ENCODE peak calls at places on chromosomes 1 and 21, in nine cellular contexts. L is fibroblast of lung, F is thoracic aorta, Y is adrenal gland, N is neuronal stem cell, V is endodermal cell, J is GM23248, Z is psoas muscle, M is ovary. K is an unnamed sample.

GRCh38 chr21:45592208-45592619 is 50.0 kb upstream of the SLC19A1 start:
- DNase-seq in V (no peak), Y (no peak), L (no peak), Z (no peak), M (no peak), J (no peak), N (no peak), F (no peak), K (no peak)

GRCh38 chr1:236845830-236846229 is 50.7 kb downstream of the MTR start:
- DNase-seq in M (no peak), J (no peak), Z (no peak), Y (no peak), L (no peak), N (no peak), F (no peak), V (no peak), K (no peak)

GRCh38 chr1:29502901-29503300 is 266.6 kb downstream of the PTPRU start:
- DNase-seq in F (no peak), M (no peak), L (no peak), Y (no peak), N (no peak), Z (no peak), J (no peak), V (peak; percentile 38), K (no peak)

GRCh38 chr1:107277022-107277421 is 136.2 kb downstream of the NTNG1 start:
- DNase-seq in L (peak; percentile 69), Y (peak; percentile 15), Z (no peak), N (peak; percentile 37), J (peak; percentile 84), V (peak; percentile 83), M (no peak), F (no peak), K (peak; percentile 58)

GRCh38 chr1:24858277-24858676 is 71.8 kb downstream of the RUNX3 start:
- DNase-seq in V (no peak), L (no peak), F (no peak), J (no peak), Y (no peak), M (no peak), N (no peak), Z (no peak), K (no peak)

GRCh38 chr1:218357211-218357892 is 12.2 kb downstream of the TGFB2 start:
- DNase-seq in Z (no peak), V (no peak), Y (no peak), F (no peak), L (no peak), M (no peak), J (no peak), N (no peak), K (no peak)

GRCh38 chr1:2003564-2004131 is at the start of gene CFAP74:
- DNase-seq in L (peak; percentile 50), N (peak; percentile 87), Y (no peak), F (no peak), M (no peak), V (peak; percentile 95), J (peak; percentile 38), Z (no peak), K (peak; percentile 17)

GRCh38 chr21:35294231-35294898 is 245.3 kb upstream of the RUNX1 start:
- DNase-seq in Z (no peak), J (peak; percentile 1), L (no peak), Y (no peak), N (no peak), V (peak; percentile 73), M (no peak), F (no peak), K (no peak)

GRCh38 chr1:96259399-96259798 is 462.2 kb upstream of the PTBP2 start:
- DNase-seq in J (no peak), Y (no peak), Z (no peak), N (peak; percentile 70), F (no peak), V (peak; percentile 83), L (no peak), M (no peak), K (no peak)

GRCh38 chr1:169821500-169821899 is 26.8 kb upstream of the METTL18 start:
- DNase-seq in L (no peak), N (no peak), Z (no peak), J (no peak), V (no peak), Y (no peak), M (no peak), F (no peak), K (no peak)

GRCh38 chr1:169829671-169830070 is 35.0 kb upstream of the METTL18 start:
- DNase-seq in Z (no peak), J (no peak), L (no peak), M (no peak), F (no peak), Y (no peak), V (no peak), N (no peak), K (no peak)

DNA sequence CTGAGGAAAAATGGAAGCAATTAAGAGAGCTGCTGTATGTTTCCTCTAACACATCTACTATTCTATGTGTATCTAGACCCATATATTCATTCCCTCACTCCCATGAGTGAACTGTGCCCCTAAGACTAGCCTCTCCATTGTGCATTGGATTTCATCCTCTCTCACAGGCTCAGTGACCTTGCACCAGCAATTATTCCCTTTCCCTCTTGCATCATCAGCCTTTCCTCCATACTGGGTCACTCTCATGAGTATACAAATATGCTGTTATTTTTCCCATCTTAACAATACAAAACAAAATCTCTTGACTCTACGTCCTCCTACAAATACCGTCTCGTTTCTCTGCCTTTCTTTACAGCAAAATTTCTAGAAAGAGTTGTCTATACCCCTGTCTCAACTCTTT is 29.4 kb upstream of the METTL18 start:
- DNase-seq in M (no peak), N (no peak), F (no peak), L (no peak), V (no peak), Z (no peak), J (no peak), Y (no peak), K (no peak)
- H3K36me3 ChIP-seq in M (no peaks in the 10 kb centered on the region), N (peaks cover 15% of the 10 kb centered on the region), F (peaks cover 6% of the 10 kb centered on the region), L (no peaks in the 10 kb centered on the region), V (peaks cover 32% of the 10 kb centered on the region), Z (no peaks in the 10 kb centered on the region), J (no peaks in the 10 kb centered on the region), Y (peaks cover 16% of the 10 kb centered on the region), K (peaks cover 3% of the 10 kb centered on the region)

GRCh38 chr1:185853739-185854138 is 119.5 kb downstream of the HMCN1 start:
- DNase-seq in Z (no peak), J (peak; percentile 87), M (no peak), Y (no peak), L (peak; percentile 79), V (no peak), N (no peak), F (no peak), K (peak; percentile 63)

GRCh38 chr1:185857447-185857846 is 123.3 kb downstream of the HMCN1 start:
- DNase-seq in V (no peak), Z (no peak), M (no peak), J (no peak), L (no peak), Y (no peak), F (no peak), N (no peak), K (no peak)

GRCh38 chr1:185860316-185860715 is 126.1 kb downstream of the HMCN1 start:
- DNase-seq in J (peak; percentile 24), N (no peak), V (no peak), Y (no peak), F (no peak), Z (no peak), L (peak; percentile 38), M (no peak), K (peak; percentile 62)

GRCh38 chr1:185860876-185861275 is 126.7 kb downstream of the HMCN1 start:
- DNase-seq in Z (no peak), L (no peak), N (no peak), V (no peak), F (no peak), Y (no peak), J (no peak), M (no peak), K (no peak)

DNA sequence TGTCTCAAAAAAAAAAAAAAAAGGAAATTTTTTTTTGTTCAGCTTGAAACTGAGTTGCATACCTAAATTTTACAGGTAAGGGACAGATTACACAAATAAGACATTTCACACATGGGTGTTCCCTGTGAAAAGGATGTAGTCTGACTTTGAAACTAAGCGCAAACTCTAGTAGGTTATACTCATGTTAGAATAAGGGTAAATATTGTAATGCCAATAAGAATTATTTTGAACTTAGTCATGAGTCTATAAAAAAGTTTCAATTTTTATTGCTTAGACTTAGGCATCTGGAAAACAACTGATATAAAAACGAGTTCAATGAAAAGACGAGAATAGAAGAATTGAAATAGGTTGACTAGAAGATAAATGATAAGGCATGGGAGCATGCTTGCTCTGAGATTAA is 122.3 kb downstream of the HMCN1 start:
- DNase-seq in Y (no peak), Z (no peak), N (no peak), L (no peak), M (no peak), J (no peak), V (no peak), F (no peak), K (no peak)
- H3K4me3 ChIP-seq in Y (no peak overlapping the region), Z (no peak overlapping the region), N (no peak overlapping the region), L (no peak overlapping the region), M (no peak overlapping the region), J (peak overlapping the region; percentile 37), V (no peak overlapping the region), F (peak overlapping the region; percentile 63), K (no peak overlapping the region)

GRCh38 chr1:89657886-89658285 is 25.0 kb downstream of the LRRC8C start:
- DNase-seq in J (no peak), V (no peak), M (no peak), N (no peak), L (peak; percentile 20), Y (no peak), Z (no peak), F (no peak), K (no peak)

GRCh38 chr1:89659322-89660061 is 26.6 kb downstream of the LRRC8C start:
- DNase-seq in F (no peak), N (no peak), V (no peak), Y (no peak), M (no peak), Z (no peak), L (no peak), J (peak; percentile 19), K (no peak)

DNA sequence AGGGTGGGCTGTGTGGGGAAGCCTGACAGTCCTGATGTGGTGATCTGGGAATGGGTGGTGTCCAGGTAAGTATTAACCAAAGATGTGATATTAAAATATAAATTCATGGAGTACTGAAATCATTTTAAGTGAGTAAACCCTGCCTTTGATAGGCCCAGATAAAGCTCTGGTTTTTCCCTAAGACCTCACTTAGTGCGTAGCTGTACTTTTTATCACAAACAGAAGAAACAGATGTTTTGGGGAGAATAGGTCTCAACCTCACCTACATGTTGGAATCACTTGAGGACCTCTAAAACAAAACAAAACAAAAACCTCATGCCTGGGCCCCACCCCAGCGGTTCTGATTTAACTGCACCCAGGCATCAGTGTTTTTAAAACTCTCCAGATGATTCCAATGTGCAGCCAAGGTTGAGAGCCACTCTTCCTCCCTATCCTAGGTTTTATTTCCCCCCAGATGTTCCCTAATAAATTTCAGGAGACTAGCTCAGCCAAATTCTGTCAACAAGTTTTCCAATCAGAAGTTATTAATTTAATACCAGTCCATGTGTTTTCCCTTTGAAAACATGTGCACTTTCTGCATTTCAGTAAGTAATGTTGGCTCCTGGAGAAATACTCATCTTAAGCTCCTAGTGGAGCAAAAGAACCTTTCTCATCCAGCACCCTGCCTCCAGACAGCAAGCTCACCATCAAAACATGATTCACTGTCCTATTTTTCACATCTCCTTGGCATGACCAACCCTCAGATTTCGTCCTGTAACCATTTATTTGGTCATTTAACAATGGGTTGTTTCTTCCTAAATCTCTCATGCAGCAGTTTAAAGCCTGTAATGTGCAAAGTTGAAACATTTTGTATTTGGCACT is 27.4 kb downstream of the LRRC8C start:
- DNase-seq in Y (no peak), V (no peak), Z (no peak), L (no peak), M (no peak), N (no peak), F (no peak), J (peak; percentile 77), K (no peak)
- H3K36me3 ChIP-seq in Y (no peaks in the 10 kb centered on the region), V (no peaks in the 10 kb centered on the region), Z (no peaks in the 10 kb centered on the region), L (no peaks in the 10 kb centered on the region), M (no peaks in the 10 kb centered on the region), N (no peaks in the 10 kb centered on the region), F (no peaks in the 10 kb centered on the region), J (no peaks in the 10 kb centered on the region), K (no peaks in the 10 kb centered on the region)

GRCh38 chr1:191255354-191256057 is 777.8 kb upstream of the BRINP3 start:
- DNase-seq in Z (no peak), N (peak; percentile 59), V (no peak), J (no peak), M (no peak), F (no peak), Y (no peak), L (no peak), K (no peak)
- H3K4me3 ChIP-seq in Z (no peak overlapping the region), N (no peak overlapping the region), V (no peak overlapping the region), J (no peak overlapping the region), M (no peak overlapping the region), F (no peak overlapping the region), Y (no peak overlapping the region), L (no peak overlapping the region), K (no peak overlapping the region)